ENCODE peak calls at places on chromosomes 1 and 21, in nine cellular contexts. One of them, this sample, is unnamed.

GRCh38 chr1:235052067-235053008 is 76.3 kb downstream of the TOMM20 start:
- DNase-seq in omental fat pad: no peak
- DNase-seq in kidney epithelial cell: no peak
- DNase-seq in A549: no peak
- DNase-seq in GM13976: peak; percentile 1
- DNase-seq in PC-3: no peak
- DNase-seq in GM06990: no peak
- DNase-seq in B cell: no peak
- DNase-seq in OCI-LY7: no peak
- DNase-seq in this sample: no peak

GRCh38 chr1:116311756-116312691 is 61.0 kb upstream of the ATP1A1 start:
- DNase-seq in kidney epithelial cell: no peak
- DNase-seq in OCI-LY7: no peak
- DNase-seq in A549: no peak
- DNase-seq in omental fat pad: no peak
- DNase-seq in B cell: no peak
- DNase-seq in PC-3: peak; percentile 73
- DNase-seq in GM06990: no peak
- DNase-seq in GM13976: no peak
- DNase-seq in this sample: no peak

GRCh38 chr1:153260980-153261792 is 1.7 kb downstream of the LORICRIN start:
- DNase-seq in PC-3: no peak
- DNase-seq in OCI-LY7: no peak
- DNase-seq in GM06990: no peak
- DNase-seq in B cell: peak; percentile 65
- DNase-seq in GM13976: peak; percentile 50
- DNase-seq in omental fat pad: no peak
- DNase-seq in A549: no peak
- DNase-seq in kidney epithelial cell: no peak
- DNase-seq in this sample: peak; percentile 75

GRCh38 chr1:12053752-12054548 is 9.2 kb upstream of the TNFRSF8 start:
- DNase-seq in OCI-LY7: no peak
- DNase-seq in PC-3: no peak
- DNase-seq in B cell: no peak
- DNase-seq in kidney epithelial cell: no peak
- DNase-seq in GM06990: peak; percentile 63
- DNase-seq in GM13976: peak; percentile 74
- DNase-seq in omental fat pad: no peak
- DNase-seq in A549: no peak
- DNase-seq in this sample: peak; percentile 85

GRCh38 chr1:59565611-59566410 is 248.9 kb upstream of the HOOK1 start:
- DNase-seq in B cell: no peak
- DNase-seq in kidney epithelial cell: no peak
- DNase-seq in GM13976: no peak
- DNase-seq in A549: no peak
- DNase-seq in OCI-LY7: no peak
- DNase-seq in GM06990: no peak
- DNase-seq in PC-3: no peak
- DNase-seq in omental fat pad: no peak
- DNase-seq in this sample: no peak

GRCh38 chr1:201324821-201325677 is 41.7 kb downstream of the PKP1 start:
- DNase-seq in GM13976: no peak
- DNase-seq in OCI-LY7: no peak
- DNase-seq in kidney epithelial cell: no peak
- DNase-seq in PC-3: no peak
- DNase-seq in A549: no peak
- DNase-seq in B cell: no peak
- DNase-seq in GM06990: no peak
- DNase-seq in omental fat pad: no peak
- DNase-seq in this sample: no peak

GRCh38 chr1:221435510-221435909 is 306.4 kb downstream of the DUSP10 start:
- DNase-seq in B cell: peak; percentile 49
- DNase-seq in GM06990: no peak
- DNase-seq in PC-3: peak; percentile 84
- DNase-seq in A549: peak; percentile 36
- DNase-seq in omental fat pad: no peak
- DNase-seq in GM13976: peak; percentile 57
- DNase-seq in kidney epithelial cell: no peak
- DNase-seq in OCI-LY7: peak; percentile 54
- DNase-seq in this sample: no peak

GRCh38 chr1:201190005-201190404 is 619 bp upstream of the IGFN1 start:
- DNase-seq in GM13976: no peak
- DNase-seq in GM06990: no peak
- DNase-seq in B cell: no peak
- DNase-seq in A549: no peak
- DNase-seq in PC-3: no peak
- DNase-seq in OCI-LY7: no peak
- DNase-seq in kidney epithelial cell: no peak
- DNase-seq in omental fat pad: no peak
- DNase-seq in this sample: no peak

GRCh38 chr1:31663622-31664452 is 19.2 kb upstream of the PEF1 start:
- DNase-seq in omental fat pad: peak; percentile 57
- DNase-seq in GM13976: peak; percentile 88
- DNase-seq in A549: peak; percentile 74
- DNase-seq in PC-3: peak; percentile 72
- DNase-seq in B cell: peak; percentile 73
- DNase-seq in kidney epithelial cell: no peak
- DNase-seq in OCI-LY7: peak; percentile 60
- DNase-seq in GM06990: peak; percentile 35
- DNase-seq in this sample: peak; percentile 79

GRCh38 chr1:206469933-206470691 is at the start of gene IKBKE:
- DNase-seq in GM06990: peak; percentile 64
- DNase-seq in omental fat pad: no peak
- DNase-seq in PC-3: peak; percentile 88
- DNase-seq in kidney epithelial cell: no peak
- DNase-seq in B cell: peak; percentile 73
- DNase-seq in OCI-LY7: peak; percentile 89
- DNase-seq in GM13976: peak; percentile 85
- DNase-seq in A549: peak; percentile 96
- DNase-seq in this sample: no peak
- TF ChIP-seq CTCF in GM06990: peak; percentile 46
- TF ChIP-seq CTCF in omental fat pad: no peak
- TF ChIP-seq CTCF in PC-3: peak; percentile 50
- TF ChIP-seq CTCF in kidney epithelial cell: peak; percentile 48
- TF ChIP-seq CTCF in B cell: peak; percentile 30
- TF ChIP-seq CTCF in OCI-LY7: peak; percentile 52
- TF ChIP-seq CTCF in GM13976: no peak
- TF ChIP-seq CTCF in A549: no peak
- TF ChIP-seq CTCF in this sample: no peak

GRCh38 chr1:111507411-111508201 is 4.2 kb upstream of the ADORA3 start:
- DNase-seq in PC-3: peak; percentile 72
- DNase-seq in omental fat pad: no peak
- DNase-seq in GM06990: peak; percentile 87
- DNase-seq in B cell: peak; percentile 84
- DNase-seq in OCI-LY7: peak; percentile 97
- DNase-seq in kidney epithelial cell: no peak
- DNase-seq in A549: peak; percentile 15
- DNase-seq in GM13976: peak; percentile 71
- DNase-seq in this sample: peak; percentile 83
- TF ChIP-seq CTCF in PC-3: no peak
- TF ChIP-seq CTCF in omental fat pad: no peak
- TF ChIP-seq CTCF in GM06990: peak; percentile 42
- TF ChIP-seq CTCF in B cell: no peak
- TF ChIP-seq CTCF in OCI-LY7: no peak
- TF ChIP-seq CTCF in kidney epithelial cell: peak; percentile 41
- TF ChIP-seq CTCF in A549: no peak
- TF ChIP-seq CTCF in GM13976: no peak
- TF ChIP-seq CTCF in this sample: no peak

DNA sequence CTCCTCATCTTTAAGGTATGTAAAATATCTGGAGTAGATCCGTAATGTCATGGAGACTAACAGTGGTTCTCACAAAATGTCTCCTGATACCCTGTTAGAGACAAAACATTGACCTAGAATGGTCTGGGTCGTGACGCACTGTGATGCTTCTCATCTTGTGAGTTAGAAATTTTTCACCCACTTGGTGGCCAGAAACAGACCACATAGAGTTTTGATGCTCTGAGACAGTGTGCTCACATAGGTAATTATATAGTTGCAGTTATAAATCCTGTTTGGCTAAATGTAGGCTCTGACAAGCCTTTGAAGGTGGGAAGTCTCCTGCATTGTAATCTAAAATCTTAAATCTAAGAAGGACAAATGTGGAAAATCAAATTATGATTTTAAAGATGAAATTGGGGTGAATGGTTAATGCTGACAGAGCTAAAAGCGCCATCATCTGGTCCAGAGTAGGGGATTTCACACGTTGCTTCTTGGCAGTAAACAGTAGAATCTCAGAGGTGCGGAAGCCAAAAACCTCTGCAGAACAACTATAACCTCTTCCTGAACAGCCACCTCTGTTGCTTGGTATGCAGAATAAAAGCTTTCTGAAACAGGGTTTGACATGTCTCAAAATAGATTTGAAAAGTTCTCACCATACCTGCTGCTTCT is 17.0 kb downstream of the RPAP2 start:
- DNase-seq in B cell: no peak
- DNase-seq in kidney epithelial cell: no peak
- DNase-seq in omental fat pad: no peak
- DNase-seq in A549: no peak
- DNase-seq in GM06990: no peak
- DNase-seq in PC-3: no peak
- DNase-seq in OCI-LY7: no peak
- DNase-seq in GM13976: no peak
- DNase-seq in this sample: no peak
- TF ChIP-seq CTCF in B cell: no peak
- TF ChIP-seq CTCF in kidney epithelial cell: no peak
- TF ChIP-seq CTCF in omental fat pad: no peak
- TF ChIP-seq CTCF in A549: no peak
- TF ChIP-seq CTCF in GM06990: no peak
- TF ChIP-seq CTCF in PC-3: no peak
- TF ChIP-seq CTCF in OCI-LY7: peak; percentile 14
- TF ChIP-seq CTCF in GM13976: no peak
- TF ChIP-seq CTCF in this sample: no peak

GRCh38 chr21:18369115-18369514 is 34.5 kb downstream of the TMPRSS15 start:
- DNase-seq in GM13976: no peak
- DNase-seq in OCI-LY7: peak; percentile 63
- DNase-seq in A549: no peak
- DNase-seq in PC-3: peak; percentile 59
- DNase-seq in GM06990: no peak
- DNase-seq in kidney epithelial cell: no peak
- DNase-seq in omental fat pad: no peak
- DNase-seq in B cell: no peak
- DNase-seq in this sample: no peak
- TF ChIP-seq CTCF in GM13976: no peak
- TF ChIP-seq CTCF in OCI-LY7: peak; percentile 72
- TF ChIP-seq CTCF in A549: no peak
- TF ChIP-seq CTCF in PC-3: peak; percentile 60
- TF ChIP-seq CTCF in GM06990: no peak
- TF ChIP-seq CTCF in kidney epithelial cell: peak; percentile 43
- TF ChIP-seq CTCF in omental fat pad: no peak
- TF ChIP-seq CTCF in B cell: no peak
- TF ChIP-seq CTCF in this sample: peak; percentile 56

GRCh38 chr1:94265011-94265422 is 27.6 kb upstream of the ARHGAP29 start:
- DNase-seq in GM06990: no peak
- DNase-seq in GM13976: no peak
- DNase-seq in omental fat pad: no peak
- DNase-seq in B cell: no peak
- DNase-seq in A549: no peak
- DNase-seq in PC-3: peak; percentile 51
- DNase-seq in kidney epithelial cell: no peak
- DNase-seq in OCI-LY7: no peak
- DNase-seq in this sample: no peak
- TF ChIP-seq CTCF in GM06990: no peak
- TF ChIP-seq CTCF in GM13976: no peak
- TF ChIP-seq CTCF in omental fat pad: no peak
- TF ChIP-seq CTCF in B cell: no peak
- TF ChIP-seq CTCF in A549: no peak
- TF ChIP-seq CTCF in PC-3: no peak
- TF ChIP-seq CTCF in kidney epithelial cell: no peak
- TF ChIP-seq CTCF in OCI-LY7: no peak
- TF ChIP-seq CTCF in this sample: no peak

This sample was measured in glutamatergic neuron.